ENCODE peak calls at places on chromosomes 13 and 19, in five cellular contexts. One of them, this sample, is unnamed.
A peak's percentile ranks its signal among the peaks of the same experiment; 100 is the strongest.

GRCh38 chr19:30696514-30696913 is 324.3 kb downstream of the ZNF536 start:
- DNase-seq in K562: peak; percentile 86
- DNase-seq in GM23338: peak; percentile 85
- DNase-seq in GM12878: no peak
- DNase-seq in HepG2: no peak
- DNase-seq in this sample: peak; percentile 78

GRCh38 chr19:39093761-39094160 is 9.6 kb downstream of the ACP7 start:
- DNase-seq in K562: no peak
- DNase-seq in GM23338: no peak
- DNase-seq in GM12878: no peak
- DNase-seq in HepG2: no peak
- DNase-seq in this sample: no peak

GRCh38 chr13:39603424-39603947 is 493 bp upstream of the LHFPL6 start:
- DNase-seq in K562: no peak
- DNase-seq in GM23338: peak; percentile 47
- DNase-seq in GM12878: no peak
- DNase-seq in HepG2: no peak
- DNase-seq in this sample: peak; percentile 1

GRCh38 chr19:16801599-16801998 is 27.6 kb upstream of the SIN3B start:
- DNase-seq in K562: no peak
- DNase-seq in GM23338: no peak
- DNase-seq in GM12878: no peak
- DNase-seq in HepG2: no peak
- DNase-seq in this sample: peak; percentile 33

GRCh38 chr13:114151565-114152284 is 19.3 kb upstream of the RASA3 start:
- DNase-seq in K562: no peak
- DNase-seq in GM23338: no peak
- DNase-seq in GM12878: no peak
- DNase-seq in HepG2: no peak
- DNase-seq in this sample: no peak

GRCh38 chr13:30234763-30235162 is 72.6 kb downstream of the KATNAL1 start:
- DNase-seq in K562: no peak
- DNase-seq in GM23338: no peak
- DNase-seq in GM12878: no peak
- DNase-seq in HepG2: no peak
- DNase-seq in this sample: no peak

GRCh38 chr13:23159587-23160240 is 21.1 kb upstream of the SGCG start:
- DNase-seq in K562: no peak
- DNase-seq in GM23338: peak; percentile 69
- DNase-seq in GM12878: no peak
- DNase-seq in HepG2: no peak
- DNase-seq in this sample: no peak

GRCh38 chr19:48571378-48572162 is 19.6 kb downstream of the SULT2B1 start:
- DNase-seq in K562: no peak
- DNase-seq in GM23338: no peak
- DNase-seq in GM12878: no peak
- DNase-seq in HepG2: peak; percentile 90
- DNase-seq in this sample: no peak

GRCh38 chr13:58087566-58087965 is 456.0 kb downstream of the PCDH17 start:
- DNase-seq in K562: no peak
- DNase-seq in GM23338: peak; percentile 4
- DNase-seq in GM12878: no peak
- DNase-seq in HepG2: no peak
- DNase-seq in this sample: no peak

GRCh38 chr19:40165362-40165937 is 25.8 kb upstream of the MAP3K10 start:
- DNase-seq in K562: peak; percentile 54
- DNase-seq in GM23338: peak; percentile 90
- DNase-seq in GM12878: no peak
- DNase-seq in HepG2: peak; percentile 44
- DNase-seq in this sample: no peak

GRCh38 chr13:75399879-75400217 is 82.1 kb downstream of the TBC1D4 start:
- DNase-seq in K562: no peak
- DNase-seq in GM23338: no peak
- DNase-seq in GM12878: no peak
- DNase-seq in HepG2: no peak
- DNase-seq in this sample: no peak

GRCh38 chr19:46611791-46612190 is 10.7 kb downstream of the CALM3 start:
- DNase-seq in K562: no peak
- DNase-seq in GM23338: no peak
- DNase-seq in GM12878: no peak
- DNase-seq in HepG2: no peak
- DNase-seq in this sample: no peak

GRCh38 chr19:43699506-43700367 is 16.1 kb upstream of the IRGC start:
- DNase-seq in K562: no peak
- DNase-seq in GM23338: peak; percentile 93
- DNase-seq in GM12878: no peak
- DNase-seq in HepG2: no peak
- DNase-seq in this sample: no peak

GRCh38 chr13:44312898-44313551 is 60.6 kb upstream of the SERP2 start:
- DNase-seq in K562: no peak
- DNase-seq in GM23338: no peak
- DNase-seq in GM12878: no peak
- DNase-seq in HepG2: peak; percentile 14
- DNase-seq in this sample: peak; percentile 14

GRCh38 chr13:44155422-44156293 is 218.0 kb upstream of the SERP2 start:
- DNase-seq in K562: no peak
- DNase-seq in GM23338: peak; percentile 38
- DNase-seq in GM12878: no peak
- DNase-seq in HepG2: no peak
- DNase-seq in this sample: no peak

GRCh38 chr13:90104764-90105163 is 1242.7 kb upstream of the MIR17HG start:
- DNase-seq in K562: no peak
- DNase-seq in GM23338: no peak
- DNase-seq in GM12878: no peak
- DNase-seq in HepG2: no peak
- DNase-seq in this sample: no peak

GRCh38 chr19:54478677-54479266 is 5.7 kb upstream of the CDC42EP5 start:
- DNase-seq in K562: peak; percentile 50
- DNase-seq in GM23338: peak; percentile 93
- DNase-seq in GM12878: no peak
- DNase-seq in HepG2: peak; percentile 59
- DNase-seq in this sample: no peak

GRCh38 chr19:35348909-35349611 is 1.4 kb downstream of the FFAR1 start:
- DNase-seq in K562: peak; percentile 7
- DNase-seq in GM23338: peak; percentile 34
- DNase-seq in GM12878: no peak
- DNase-seq in HepG2: no peak
- DNase-seq in this sample: no peak

GRCh38 chr13:110129076-110129475 is 177.9 kb downstream of the COL4A1 start:
- DNase-seq in K562: no peak
- DNase-seq in GM23338: no peak
- DNase-seq in GM12878: no peak
- DNase-seq in HepG2: no peak
- DNase-seq in this sample: no peak

GRCh38 chr19:3404324-3405260 is 38.2 kb downstream of the NFIC start:
- DNase-seq in K562: no peak
- DNase-seq in GM23338: peak; percentile 56
- DNase-seq in GM12878: no peak
- DNase-seq in HepG2: no peak
- DNase-seq in this sample: no peak

GRCh38 chr19:52659013-52659412 is 20.9 kb upstream of the ZNF83 start:
- DNase-seq in K562: no peak
- DNase-seq in GM23338: peak; percentile 49
- DNase-seq in GM12878: no peak
- DNase-seq in HepG2: no peak
- DNase-seq in this sample: no peak

GRCh38 chr19:33427801-33428626 is 54.5 kb downstream of the CEBPG start:
- DNase-seq in K562: no peak
- DNase-seq in GM23338: no peak
- DNase-seq in GM12878: no peak
- DNase-seq in HepG2: no peak
- DNase-seq in this sample: no peak

GRCh38 chr19:12685831-12686230 is 2.0 kb upstream of the GNG14 start:
- DNase-seq in K562: no peak
- DNase-seq in GM23338: no peak
- DNase-seq in GM12878: no peak
- DNase-seq in HepG2: no peak
- DNase-seq in this sample: no peak

GRCh38 chr19:48842744-48843162 is 6.5 kb upstream of the HSD17B14 start:
- DNase-seq in K562: peak; percentile 53
- DNase-seq in GM23338: peak; percentile 93
- DNase-seq in GM12878: no peak
- DNase-seq in HepG2: peak; percentile 58
- DNase-seq in this sample: peak; percentile 48

GRCh38 chr13:40564342-40564997 is 102.0 kb downstream of the FOXO1 start:
- DNase-seq in K562: no peak
- DNase-seq in GM23338: no peak
- DNase-seq in GM12878: peak; percentile 24
- DNase-seq in HepG2: peak; percentile 96
- DNase-seq in this sample: no peak

GRCh38 chr13:109101550-109102144 is 472.2 kb downstream of the MYO16 start:
- DNase-seq in K562: no peak
- DNase-seq in GM23338: no peak
- DNase-seq in GM12878: no peak
- DNase-seq in HepG2: no peak
- DNase-seq in this sample: no peak

GRCh38 chr13:96403241-96403640 is 313.3 kb downstream of the HS6ST3 start:
- DNase-seq in K562: no peak
- DNase-seq in GM23338: no peak
- DNase-seq in GM12878: no peak
- DNase-seq in HepG2: no peak
- DNase-seq in this sample: no peak

GRCh38 chr13:110056640-110057039 is 250.3 kb downstream of the COL4A1 start:
- DNase-seq in K562: no peak
- DNase-seq in GM23338: no peak
- DNase-seq in GM12878: no peak
- DNase-seq in HepG2: no peak
- DNase-seq in this sample: no peak

GRCh38 chr13:59745395-59745788 is 418.3 kb downstream of the DIAPH3 start:
- DNase-seq in K562: no peak
- DNase-seq in GM23338: no peak
- DNase-seq in GM12878: no peak
- DNase-seq in HepG2: peak; percentile 25
- DNase-seq in this sample: no peak

GRCh38 chr19:40976724-40977123 is 14.4 kb upstream of the CYP2B6 start:
- DNase-seq in K562: no peak
- DNase-seq in GM23338: no peak
- DNase-seq in GM12878: no peak
- DNase-seq in HepG2: no peak
- DNase-seq in this sample: no peak

GRCh38 chr13:76848596-76848995 is 37.6 kb downstream of the KCTD12 start:
- DNase-seq in K562: no peak
- DNase-seq in GM23338: no peak
- DNase-seq in GM12878: no peak
- DNase-seq in HepG2: no peak
- DNase-seq in this sample: no peak

GRCh38 chr19:22026687-22027086 is 15.9 kb upstream of the ZNF208 start:
- DNase-seq in K562: no peak
- DNase-seq in GM23338: no peak
- DNase-seq in GM12878: no peak
- DNase-seq in HepG2: no peak
- DNase-seq in this sample: no peak

GRCh38 chr19:47446534-47447469 is 24.9 kb downstream of the SLC8A2 start:
- DNase-seq in K562: peak; percentile 93
- DNase-seq in GM23338: peak; percentile 97
- DNase-seq in GM12878: no peak
- DNase-seq in HepG2: no peak
- DNase-seq in this sample: peak; percentile 81

GRCh38 chr13:98214707-98215106 is 37.6 kb upstream of the RNF113B start:
- DNase-seq in K562: no peak
- DNase-seq in GM23338: no peak
- DNase-seq in GM12878: no peak
- DNase-seq in HepG2: no peak
- DNase-seq in this sample: no peak

DNA sequence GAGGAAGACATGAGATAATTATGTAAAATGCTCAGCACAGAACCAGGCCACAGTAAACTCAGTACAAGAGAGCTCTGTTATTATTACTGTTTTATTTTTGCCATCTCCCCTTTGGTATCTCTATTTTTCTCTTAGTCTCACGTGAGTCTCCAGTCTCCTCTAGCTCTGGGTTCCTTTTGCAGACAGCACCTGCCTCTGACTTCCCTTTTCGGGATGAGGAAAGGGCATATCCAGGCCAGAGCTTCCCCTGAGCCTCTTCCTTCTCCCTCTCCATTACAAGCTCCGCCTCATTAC is 6.1 kb upstream of the CNFN start:
- DNase-seq in K562: peak; percentile 69
- DNase-seq in GM23338: peak; percentile 74
- DNase-seq in GM12878: no peak
- DNase-seq in HepG2: no peak
- DNase-seq in this sample: no peak
- TF ChIP-seq JUNB in K562: no peak
- TF ChIP-seq JUNB in GM23338: no peak
- TF ChIP-seq JUNB in GM12878: no peak
- TF ChIP-seq JUNB in HepG2: no peak
- TF ChIP-seq JUNB in this sample: no peak

GRCh38 chr13:84641491-84641890 is 759.2 kb upstream of the SLITRK1 start:
- DNase-seq in K562: no peak
- DNase-seq in GM23338: no peak
- DNase-seq in GM12878: no peak
- DNase-seq in HepG2: no peak
- DNase-seq in this sample: no peak
- TF ChIP-seq JUNB in K562: no peak
- TF ChIP-seq JUNB in GM23338: no peak
- TF ChIP-seq JUNB in GM12878: no peak
- TF ChIP-seq JUNB in HepG2: no peak
- TF ChIP-seq JUNB in this sample: no peak

GRCh38 chr19:19404879-19405860 is at the start of gene GATAD2A:
- DNase-seq in K562: peak; percentile 93
- DNase-seq in GM23338: peak; percentile 92
- DNase-seq in GM12878: peak; percentile 44
- DNase-seq in HepG2: peak; percentile 75
- DNase-seq in this sample: peak; percentile 87

GRCh38 chr19:19402656-19403372 is 2.7 kb upstream of the GATAD2A start:
- DNase-seq in K562: no peak
- DNase-seq in GM23338: no peak
- DNase-seq in GM12878: no peak
- DNase-seq in HepG2: no peak
- DNase-seq in this sample: no peak

GRCh38 chr19:19399733-19400438 is 5.6 kb upstream of the GATAD2A start:
- DNase-seq in K562: no peak
- DNase-seq in GM23338: no peak
- DNase-seq in GM12878: no peak
- DNase-seq in HepG2: no peak
- DNase-seq in this sample: no peak

GRCh38 chr19:19405919-19406877 is 723 bp downstream of the GATAD2A start:
- DNase-seq in K562: peak; percentile 54
- DNase-seq in GM23338: peak; percentile 83
- DNase-seq in GM12878: no peak
- DNase-seq in HepG2: no peak
- DNase-seq in this sample: no peak

GRCh38 chr19:19403373-19403901 is 2.0 kb upstream of the GATAD2A start:
- DNase-seq in K562: peak; percentile 64
- DNase-seq in GM23338: no peak
- DNase-seq in GM12878: no peak
- DNase-seq in HepG2: no peak
- DNase-seq in this sample: no peak
- TF ChIP-seq JUNB in K562: no peak
- TF ChIP-seq JUNB in GM23338: no peak
- TF ChIP-seq JUNB in GM12878: no peak
- TF ChIP-seq JUNB in HepG2: no peak
- TF ChIP-seq JUNB in this sample: no peak

DNA sequence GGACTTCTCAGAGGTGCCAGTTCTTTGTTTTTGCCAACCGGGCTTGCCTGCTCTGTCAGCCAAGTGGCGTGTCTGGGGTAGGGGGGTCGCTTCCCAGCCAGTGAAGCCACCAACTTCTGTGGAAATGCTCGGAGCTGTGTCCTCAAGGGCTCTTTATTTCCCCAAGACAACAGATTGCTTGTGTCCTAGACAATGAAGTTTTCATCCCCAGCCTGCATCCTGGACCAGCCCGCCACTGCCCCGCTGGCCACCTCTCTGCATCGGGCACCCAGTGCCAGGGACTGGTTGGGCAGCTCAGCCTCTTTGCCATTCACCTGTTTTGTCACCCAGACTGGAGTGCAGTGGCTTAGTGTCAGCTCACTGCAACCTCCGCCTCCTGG is 3.7 kb downstream of the RAB11B start:
- DNase-seq in K562: no peak
- DNase-seq in GM23338: no peak
- DNase-seq in GM12878: no peak
- DNase-seq in HepG2: no peak
- DNase-seq in this sample: no peak
- TF ChIP-seq JUNB in K562: no peak
- TF ChIP-seq JUNB in GM23338: no peak
- TF ChIP-seq JUNB in GM12878: no peak
- TF ChIP-seq JUNB in HepG2: no peak
- TF ChIP-seq JUNB in this sample: no peak

This sample was measured in A549.